ENCODE peak calls at places on chromosomes 7 and 10, in four cellular contexts. S is psoas muscle, W is body of pancreas, H is endodermal cell. V is an unnamed sample.

GRCh38 chr7:140673770-140674155 is 1.0 kb downstream of the ADCK2 start:
- DNase-seq in W (peak; percentile 55), S (no peak), H (no peak), V (no peak)

GRCh38 chr10:124392651-124393342 is 25.9 kb downstream of the OAT start:
- DNase-seq in W (no peak), S (no peak), H (peak; percentile 49), V (no peak)

GRCh38 chr7:28207486-28208158 is 27.0 kb upstream of the JAZF1 start:
- DNase-seq in S (no peak), H (no peak), W (no peak), V (no peak)

GRCh38 chr7:89623018-89623672 is 531.1 kb upstream of the STEAP1 start:
- DNase-seq in S (no peak), H (peak; percentile 59), W (peak; percentile 44), V (no peak)

GRCh38 chr10:114026189-114027040 is 17.3 kb upstream of the ADRB1 start:
- DNase-seq in S (no peak), W (no peak), H (peak; percentile 61), V (no peak)

GRCh38 chr10:22252801-22253577 is 35.2 kb upstream of the EBLN1 start:
- DNase-seq in W (peak; percentile 19), S (peak; percentile 72), H (peak; percentile 77), V (no peak)

GRCh38 chr7:139340808-139341057 is 404 bp upstream of the FMC1 start:
- DNase-seq in S (peak; percentile 88), W (no peak), H (no peak), V (peak; percentile 51)

GRCh38 chr7:4958477-4959301 is at the start of gene MMD2:
- DNase-seq in S (no peak), W (no peak), H (peak; percentile 73), V (no peak)

GRCh38 chr7:158535079-158535478 is 52.5 kb downstream of the PTPRN2 start:
- DNase-seq in S (no peak), W (peak; percentile 68), H (no peak), V (no peak)

GRCh38 chr10:22832851-22833250 is 95.0 kb upstream of the ARMC3 start:
- DNase-seq in H (no peak), W (no peak), S (no peak), V (no peak)

GRCh38 chr10:72736176-72736795 is 44.3 kb downstream of the MCU start:
- DNase-seq in W (no peak), S (no peak), H (no peak), V (no peak)

GRCh38 chr7:13240349-13240748 is 552.9 kb downstream of the ARL4A start:
- DNase-seq in S (no peak), W (no peak), H (peak; percentile 63), V (no peak)

GRCh38 chr10:101041252-101041761 is 10.3 kb downstream of the SFXN3 start:
- DNase-seq in W (peak; percentile 92), H (peak; percentile 92), S (peak; percentile 85), V (peak; percentile 51)

GRCh38 chr10:70753841-70754621 is 31.1 kb downstream of the TBATA start:
- DNase-seq in W (no peak), S (no peak), H (peak; percentile 85), V (no peak)

GRCh38 chr10:112376578-112376855 is 2.6 kb downstream of the ACSL5 start:
- DNase-seq in W (no peak), S (no peak), H (no peak), V (no peak)

GRCh38 chr7:101945034-101945758 is 127.8 kb downstream of the CUX1 start:
- DNase-seq in S (peak; percentile 68), H (no peak), W (no peak), V (no peak)

GRCh38 chr10:122646511-122647382 is 52.9 kb downstream of the C10orf120 start:
- DNase-seq in W (no peak), S (no peak), H (peak; percentile 29), V (no peak)

GRCh38 chr10:62496925-62497324 is 122.8 kb downstream of the ZNF365 start:
- DNase-seq in S (no peak), H (no peak), W (no peak), V (no peak)

GRCh38 chr10:18616337-18616736 is 35.0 kb downstream of the NSUN6 start:
- DNase-seq in W (no peak), S (no peak), H (no peak), V (no peak)

GRCh38 chr10:28722065-28722803 is 44.9 kb downstream of the BAMBI start:
- DNase-seq in W (peak; percentile 41), H (peak; percentile 90), S (peak; percentile 51), V (no peak)

GRCh38 chr10:125567529-125567928 is 115.4 kb downstream of the TEX36 start:
- DNase-seq in W (no peak), H (peak; percentile 13), S (no peak), V (no peak)

GRCh38 chr7:97179454-97180104 is 62.1 kb downstream of the SDHAF3 start:
- DNase-seq in H (peak; percentile 75), W (peak; percentile 47), S (no peak), V (no peak)

GRCh38 chr10:110901954-110902819 is 16.8 kb downstream of the BBIP1 start:
- DNase-seq in W (no peak), S (no peak), H (no peak), V (no peak)

GRCh38 chr10:118853916-118854315 is 99.1 kb upstream of the CACUL1 start:
- DNase-seq in S (no peak), H (no peak), W (no peak), V (no peak)

GRCh38 chr7:20170626-20171025 is 46.6 kb downstream of the MACC1 start:
- DNase-seq in S (no peak), H (no peak), W (no peak), V (no peak)

GRCh38 chr7:55964802-55965470 is 551 bp downstream of the NIPSNAP2 start:
- DNase-seq in S (peak; percentile 91), W (peak; percentile 86), H (peak; percentile 90), V (peak; percentile 20)

DNA sequence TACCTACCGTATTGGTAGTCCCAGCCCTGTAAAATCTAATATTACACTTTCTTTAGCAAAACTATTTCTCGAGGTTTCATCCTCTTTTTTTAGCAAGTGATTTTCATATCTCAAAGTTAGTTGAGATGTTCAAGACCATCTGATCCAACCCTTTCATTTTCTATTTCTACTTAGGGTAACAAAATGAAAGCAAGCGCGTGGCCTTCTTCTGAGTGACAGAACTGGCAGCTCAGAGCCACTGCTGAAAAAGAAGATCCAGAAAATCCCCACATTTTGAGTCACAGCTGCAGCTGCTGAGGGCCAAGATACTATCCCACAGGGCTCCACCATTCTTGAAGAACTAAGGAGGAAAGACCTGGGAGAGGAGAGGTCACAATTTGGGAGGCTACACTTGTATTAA is 24.8 kb upstream of the ZNF800 start:
- DNase-seq in W (no peak), S (no peak), H (no peak), V (no peak)
- H3K4me1 ChIP-seq in W (no peaks in the 10 kb centered on the region), S (no peaks in the 10 kb centered on the region), H (no peaks in the 10 kb centered on the region), V (no peaks in the 10 kb centered on the region)

GRCh38 chr10:5619366-5620211 is 46.8 kb downstream of the ASB13 start:
- DNase-seq in H (no peak), W (no peak), S (no peak), V (peak; percentile 15)
- H3K4me1 ChIP-seq in H (no peaks in the 10 kb centered on the region), W (peaks cover 10% of the 10 kb centered on the region), S (peaks cover 27% of the 10 kb centered on the region), V (peaks cover 86% of the 10 kb centered on the region)

GRCh38 chr7:2758673-2759603 is 70.9 kb downstream of the AMZ1 start:
- DNase-seq in W (no peak), H (no peak), S (no peak), V (no peak)

GRCh38 chr7:2761801-2762497 is 73.9 kb downstream of the AMZ1 start:
- DNase-seq in W (no peak), H (no peak), S (no peak), V (no peak)

GRCh38 chr7:2759736-2760097 is 71.7 kb downstream of the AMZ1 start:
- DNase-seq in H (no peak), W (no peak), S (peak; percentile 70), V (no peak)

GRCh38 chr7:2761131-2761624 is 73.2 kb downstream of the AMZ1 start:
- DNase-seq in H (no peak), S (no peak), W (no peak), V (no peak)

GRCh38 chr7:2760098-2760889 is 72.3 kb downstream of the AMZ1 start:
- DNase-seq in S (peak; percentile 80), H (peak; percentile 87), W (peak; percentile 38), V (no peak)
- H3K4me1 ChIP-seq in S (peaks cover 46% of the 10 kb centered on the region), H (no peaks in the 10 kb centered on the region), W (no peaks in the 10 kb centered on the region), V (peaks cover 29% of the 10 kb centered on the region)

DNA sequence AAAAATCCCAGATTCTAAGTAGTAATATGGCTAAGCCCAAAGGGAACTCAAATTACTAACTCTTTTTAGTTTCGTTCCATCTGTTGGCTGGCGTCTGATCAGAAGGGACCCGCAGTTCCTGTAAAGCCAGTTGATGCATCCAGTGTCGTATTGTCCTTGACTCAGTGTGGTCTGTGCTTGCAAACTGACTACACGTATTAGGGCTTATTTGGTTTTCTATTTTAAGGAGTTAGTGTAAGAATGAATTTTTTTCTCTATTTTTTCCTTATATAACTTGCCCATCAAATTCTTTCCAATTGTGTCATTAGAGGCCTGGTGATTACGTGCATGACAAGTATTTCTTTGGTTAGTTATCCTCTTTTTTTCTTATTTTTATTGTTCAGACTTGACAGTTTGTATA is 9.7 kb downstream of the ABCA13 start:
- DNase-seq in H (no peak), S (no peak), W (no peak), V (no peak)
- H3K4me1 ChIP-seq in H (peaks cover 4% of the 10 kb centered on the region), S (no peaks in the 10 kb centered on the region), W (no peaks in the 10 kb centered on the region), V (no peaks in the 10 kb centered on the region)

GRCh38 chr10:127989481-127989964 is 82.6 kb downstream of the PTPRE start:
- DNase-seq in S (no peak), W (no peak), H (no peak), V (no peak)

GRCh38 chr10:127991543-127992255 is 84.8 kb downstream of the PTPRE start:
- DNase-seq in W (no peak), H (no peak), S (no peak), V (no peak)

GRCh38 chr10:127990846-127991542 is 84.1 kb downstream of the PTPRE start:
- DNase-seq in W (no peak), S (no peak), H (no peak), V (no peak)

GRCh38 chr10:127993281-127993680 is 86.4 kb downstream of the PTPRE start:
- DNase-seq in H (no peak), W (no peak), S (no peak), V (no peak)

GRCh38 chr10:127992376-127992775 is 85.5 kb downstream of the PTPRE start:
- DNase-seq in S (no peak), W (no peak), H (no peak), V (no peak)
- H3K4me1 ChIP-seq in S (peaks cover 7% of the 10 kb centered on the region), W (peaks cover 18% of the 10 kb centered on the region), H (no peaks in the 10 kb centered on the region), V (peaks cover 28% of the 10 kb centered on the region)

GRCh38 chr7:118586248-118586647 is 361.7 kb downstream of the ANKRD7 start:
- DNase-seq in W (no peak), H (no peak), S (no peak), V (no peak)

GRCh38 chr7:118580743-118581382 is 356.4 kb downstream of the ANKRD7 start:
- DNase-seq in W (no peak), S (no peak), H (no peak), V (no peak)

GRCh38 chr7:118583651-118584050 is 359.1 kb downstream of the ANKRD7 start:
- DNase-seq in S (no peak), W (no peak), H (no peak), V (no peak)
- H3K4me1 ChIP-seq in S (no peaks in the 10 kb centered on the region), W (no peaks in the 10 kb centered on the region), H (no peaks in the 10 kb centered on the region), V (peaks cover 9% of the 10 kb centered on the region)

GRCh38 chr10:132681858-132682755 is 103.8 kb downstream of the NKX6-2 start:
- DNase-seq in S (peak; percentile 31), H (peak; percentile 17), W (no peak), V (no peak)
- H3K4me1 ChIP-seq in S (no peaks in the 10 kb centered on the region), H (no peaks in the 10 kb centered on the region), W (peaks cover 38% of the 10 kb centered on the region), V (peaks cover 43% of the 10 kb centered on the region)